ENCODE peak calls at places on chromosomes 13 and 19, in nine cellular contexts. K is tibial artery, C is breast epithelium, Q is foreskin fibroblast, X is body of pancreas, L is IMR-90, S is cardiac fibroblast, J is mucosa of descending colon, Y is fibroblast of pulmonary artery. G is an unnamed sample.

GRCh38 chr19:50500060-50500752 is 10.8 kb downstream of the JOSD2 start:
- DNase-seq in K (no peak), C (no peak), S (no peak), J (no peak), Y (no peak), L (no peak), Q (no peak), X (no peak), G (no peak)

GRCh38 chr13:21139374-21139773 is 37.0 kb downstream of the SKA3 start:
- DNase-seq in Q (no peak), L (no peak), C (no peak), X (peak), S (no peak), K (no peak), J (peak), Y (no peak), G (no peak)

GRCh38 chr13:48126944-48127814 is 32.3 kb upstream of the MED4 start:
- DNase-seq in S (peak), K (peak), Y (peak), Q (peak), J (no peak), X (peak), L (peak), C (no peak), G (peak)

GRCh38 chr13:104592127-104592526 is 1525.9 kb upstream of the SLC10A2 start:
- DNase-seq in C (no peak), Q (peak), J (no peak), K (no peak), S (peak), X (no peak), Y (peak), L (peak), G (peak)

GRCh38 chr19:50434525-50434924 is 1.8 kb downstream of the MYBPC2 start:
- DNase-seq in C (no peak), S (no peak), J (no peak), L (no peak), X (no peak), Q (no peak), K (no peak), Y (no peak), G (no peak)

GRCh38 chr19:43724896-43725295 is 9.0 kb downstream of the IRGC start:
- DNase-seq in K (no peak), C (no peak), L (no peak), S (no peak), Y (no peak), X (no peak), J (no peak), Q (no peak), G (no peak)

GRCh38 chr13:87889241-87889640 is 218.1 kb downstream of the SLITRK5 start:
- DNase-seq in Q (no peak), L (no peak), S (no peak), X (no peak), C (no peak), K (no peak), J (no peak), Y (no peak), G (no peak)

GRCh38 chr13:98706446-98707110 is 45.9 kb downstream of the SLC15A1 start:
- DNase-seq in C (no peak), L (peak), S (no peak), X (no peak), K (no peak), J (no peak), Y (peak), Q (no peak), G (no peak)

GRCh38 chr19:1041835-1042685 is 2.2 kb downstream of the ABCA7 start:
- DNase-seq in K (no peak), X (peak), Y (no peak), Q (no peak), J (peak), S (no peak), L (no peak), C (no peak), G (no peak)

GRCh38 chr19:28428644-28429348 is 784.2 kb downstream of the UQCRFS1 start:
- DNase-seq in Q (no peak), K (no peak), L (no peak), Y (no peak), C (no peak), J (no peak), X (no peak), S (no peak), G (no peak)

GRCh38 chr19:33290956-33291622 is 11.2 kb downstream of the CEBPA start:
- DNase-seq in Q (no peak), X (no peak), C (no peak), Y (no peak), S (no peak), K (no peak), J (peak), L (no peak), G (no peak)

DNA sequence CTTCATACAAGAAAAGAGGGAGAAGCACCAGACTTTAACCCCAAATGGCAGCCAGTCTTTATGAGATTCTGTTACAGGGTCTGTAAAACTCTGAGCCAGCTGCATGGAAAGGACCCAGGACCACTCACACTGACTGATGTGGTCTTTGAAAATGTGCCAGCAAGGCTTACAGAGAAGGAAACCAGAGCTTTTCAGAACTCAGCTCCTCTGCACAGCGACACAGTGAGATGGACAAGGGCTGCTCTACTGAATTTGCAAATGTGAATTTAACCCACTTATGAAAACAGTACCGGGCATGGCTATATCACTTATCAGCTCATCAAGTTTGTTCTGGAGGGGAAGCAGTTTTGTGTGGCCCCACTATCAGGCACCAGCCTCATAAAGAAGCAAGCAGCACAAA is 98.8 kb upstream of the SERP2 start:
- DNase-seq in Q (no peak), K (no peak), J (no peak), L (peak), X (no peak), Y (no peak), S (no peak), C (no peak), G (peak)
- H3K4me3 ChIP-seq in Q (peak), K (peak), J (no peak), L (no peak), X (no peak), Y (no peak), S (no peak), C (peak), G (no peak)

GRCh38 chr19:17125728-17126677 is 50.4 kb downstream of the MYO9B start:
- DNase-seq in Q (no peak), S (peak), X (peak), L (peak), J (peak), K (peak), C (peak), Y (peak), G (no peak)
- H3K4me3 ChIP-seq in Q (no peak), S (no peak), X (no peak), L (no peak), J (no peak), K (peak), C (peak), Y (no peak), G (no peak)

GRCh38 chr13:73975767-73976166 is 158.4 kb downstream of the KLF12 start:
- DNase-seq in J (no peak), L (no peak), Y (no peak), C (no peak), X (no peak), S (no peak), K (no peak), Q (no peak), G (no peak)
- H3K4me3 ChIP-seq in J (no peak), L (no peak), Y (no peak), C (no peak), X (no peak), S (no peak), K (no peak), Q (no peak), G (no peak)

GRCh38 chr13:32964987-32965386 is 51.2 kb upstream of the KL start:
- DNase-seq in Y (no peak), S (no peak), Q (no peak), K (no peak), X (no peak), C (no peak), L (no peak), J (no peak), G (no peak)

DNA sequence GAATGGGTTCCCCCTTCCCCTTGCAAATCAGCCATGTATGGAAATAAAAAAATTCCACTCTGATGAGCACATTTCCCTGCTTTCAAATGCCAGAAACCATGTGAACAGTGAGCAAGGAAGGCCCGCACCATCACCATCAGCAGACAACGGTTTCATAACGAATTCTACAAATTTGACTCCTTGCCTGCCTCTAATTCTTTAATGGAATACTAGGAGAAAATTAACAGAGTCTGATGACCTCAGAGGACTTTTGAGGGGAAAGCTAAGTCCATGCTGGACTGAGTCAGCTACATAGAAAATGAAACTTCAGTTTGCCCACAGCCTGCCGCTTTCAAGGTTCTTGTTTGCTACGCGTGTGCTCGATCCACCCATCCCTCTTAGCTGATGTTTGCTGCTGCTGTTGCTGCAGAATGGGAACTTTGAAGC is 46.7 kb upstream of the KL start:
- DNase-seq in Y (peak), K (no peak), C (no peak), L (peak), J (no peak), S (peak), X (no peak), Q (peak), G (peak)
- H3K4me3 ChIP-seq in Y (no peak), K (peak), C (peak), L (peak), J (no peak), S (peak), X (no peak), Q (peak), G (no peak)

DNA sequence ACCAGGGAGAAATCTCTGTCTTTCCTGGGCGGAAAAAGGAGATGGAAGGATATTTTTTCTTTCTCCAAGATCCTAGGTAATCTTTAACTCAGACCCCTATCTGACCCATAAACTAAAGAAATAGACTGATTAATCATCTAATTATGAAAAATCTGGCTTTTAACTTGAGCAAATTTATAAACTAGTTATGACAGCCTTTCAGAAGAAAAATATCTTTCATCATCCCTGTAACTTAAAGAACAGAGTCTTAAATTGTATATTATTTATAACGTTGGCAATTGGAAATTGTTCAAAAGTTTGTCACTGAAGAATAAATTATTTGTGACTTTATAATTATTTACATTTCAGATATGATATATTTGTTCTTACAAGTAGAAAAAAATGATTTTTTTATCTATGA is 34.4 kb downstream of the SPRY2 start:
- DNase-seq in K (no peak), J (no peak), Q (no peak), L (no peak), X (no peak), C (no peak), S (no peak), Y (no peak), G (no peak)
- H3K4me3 ChIP-seq in K (no peak), J (no peak), Q (no peak), L (no peak), X (no peak), C (no peak), S (no peak), Y (no peak), G (no peak)

GRCh38 chr13:107003911-107004310 is 436.0 kb upstream of the ARGLU1 start:
- DNase-seq in Q (no peak), Y (no peak), C (no peak), L (no peak), X (no peak), K (no peak), S (no peak), J (no peak), G (no peak)
- H3K4me3 ChIP-seq in Q (no peak), Y (no peak), C (no peak), L (no peak), X (no peak), K (no peak), S (no peak), J (no peak), G (no peak)

GRCh38 chr13:78658630-78659449 is at the start of gene OBI1:
- DNase-seq in J (peak), X (peak), C (peak), K (peak), L (peak), Y (peak), S (peak), Q (peak), G (peak)

GRCh38 chr13:78652651-78653050 is 6.3 kb downstream of the OBI1 start:
- DNase-seq in L (no peak), K (no peak), Q (no peak), J (no peak), X (no peak), S (no peak), C (no peak), Y (no peak), G (no peak)

GRCh38 chr13:78657699-78658629 is 991 bp downstream of the OBI1 start:
- DNase-seq in Y (peak), K (no peak), S (peak), C (no peak), L (peak), Q (no peak), X (no peak), J (no peak), G (peak)

GRCh38 chr13:78655007-78655406 is 3.9 kb downstream of the OBI1 start:
- DNase-seq in C (no peak), L (no peak), J (no peak), X (no peak), K (no peak), Q (no peak), Y (no peak), S (no peak), G (no peak)

DNA sequence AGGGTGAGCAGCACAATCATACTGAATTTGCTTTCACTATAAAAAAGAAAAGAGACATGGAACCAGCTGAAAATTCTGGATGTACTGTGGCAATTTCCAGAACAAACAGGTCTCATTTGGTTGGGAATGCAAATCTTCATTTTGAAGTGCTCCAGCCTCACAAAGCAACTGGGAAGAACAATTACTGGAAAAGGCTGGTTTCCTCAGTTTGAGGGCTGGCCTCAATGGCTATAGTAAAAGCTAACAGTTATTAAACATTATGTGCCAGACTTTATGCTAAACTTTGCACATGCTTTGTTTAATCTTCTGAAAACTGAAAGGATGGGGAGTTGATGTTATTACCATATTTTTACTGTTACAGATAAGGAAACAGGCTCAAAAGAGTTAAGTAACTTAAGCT is 3.0 kb downstream of the OBI1 start:
- DNase-seq in L (no peak), K (no peak), Q (no peak), X (no peak), Y (no peak), S (no peak), J (no peak), C (no peak), G (no peak)
- H3K4me3 ChIP-seq in L (no peak), K (no peak), Q (no peak), X (no peak), Y (no peak), S (no peak), J (no peak), C (no peak), G (no peak)

DNA sequence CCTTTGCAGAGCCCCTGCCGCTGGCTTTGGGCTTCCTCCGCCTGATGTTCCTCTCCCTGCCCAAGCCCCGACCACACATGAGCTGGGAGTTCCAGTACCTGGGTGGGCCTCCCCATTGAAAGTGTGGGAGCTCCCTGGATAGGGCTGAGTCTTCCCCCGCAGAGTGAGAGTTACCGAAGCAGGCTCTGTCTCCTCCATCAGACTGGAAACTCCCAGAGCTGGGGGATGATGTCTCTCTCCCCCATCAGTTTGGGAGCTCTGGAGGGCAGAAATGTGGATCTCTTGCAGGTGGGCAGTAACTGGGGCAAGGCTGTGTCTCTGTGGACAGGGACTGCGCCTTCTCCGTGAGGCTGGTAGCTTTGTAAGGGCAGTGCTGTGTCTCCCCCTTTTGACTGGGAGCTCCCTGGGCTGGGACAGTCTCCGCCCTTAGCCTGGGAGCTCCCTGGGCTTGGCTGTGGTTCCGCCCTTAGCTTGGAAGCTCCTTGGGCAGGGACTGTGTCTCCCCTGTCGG is 767 bp downstream of the DCAF15 start:
- DNase-seq in X (no peak), Y (peak), C (no peak), S (peak), J (peak), Q (peak), K (no peak), L (peak), G (peak)
- H3K4me3 ChIP-seq in X (peak), Y (peak), C (peak), S (peak), J (peak), Q (peak), K (peak), L (peak), G (peak)

DNA sequence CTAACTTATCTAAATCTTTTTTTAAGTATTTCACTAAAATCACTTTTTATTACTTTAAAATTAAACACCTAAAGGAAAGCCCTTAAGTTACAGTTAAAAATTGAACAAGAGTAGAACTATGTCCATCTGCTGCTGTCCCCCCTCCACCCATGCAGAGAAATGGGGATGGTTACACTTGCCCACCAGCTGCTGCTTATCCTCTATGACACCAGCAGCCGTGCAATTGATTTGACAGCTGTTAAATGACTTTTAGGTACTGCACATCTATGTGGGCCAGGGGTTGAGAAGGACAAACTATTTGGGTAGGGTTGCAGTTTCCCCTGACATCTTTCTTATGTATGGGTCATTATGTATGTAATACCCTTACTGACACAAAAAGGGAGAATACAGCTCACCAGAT is 77.2 kb downstream of the TBC1D4 start:
- DNase-seq in L (no peak), S (no peak), Q (no peak), Y (no peak), K (no peak), X (no peak), J (no peak), C (no peak), G (no peak)
- H3K4me3 ChIP-seq in L (no peak), S (no peak), Q (no peak), Y (no peak), K (no peak), X (no peak), J (no peak), C (no peak), G (no peak)

DNA sequence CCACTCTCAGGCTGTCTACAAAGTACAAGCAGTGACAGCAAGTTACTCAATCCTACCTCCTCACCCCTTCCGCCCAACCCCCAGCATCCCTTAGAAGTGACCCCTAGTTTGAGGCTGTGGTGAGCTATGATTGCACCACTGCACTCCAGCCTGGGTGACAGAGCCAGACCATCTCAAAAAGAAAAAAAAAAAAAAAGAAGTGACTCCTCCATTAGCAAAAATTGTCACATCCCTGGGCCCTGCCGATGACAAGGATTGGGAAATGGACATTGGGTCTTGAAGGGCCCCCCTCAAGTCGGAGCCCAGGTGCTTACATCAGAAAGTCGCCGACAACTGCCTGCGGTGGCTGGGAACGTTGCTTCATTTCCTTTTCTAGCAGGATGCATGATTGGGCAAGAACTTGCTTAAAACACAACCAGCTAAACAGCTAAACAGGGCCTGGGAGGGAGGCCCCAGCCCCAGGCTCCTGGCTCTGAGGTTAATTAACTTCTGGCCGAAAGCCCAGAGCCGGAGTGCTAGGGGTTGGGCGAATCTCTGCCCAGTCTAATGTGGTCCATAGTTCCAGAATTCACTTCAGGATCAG is 15.3 kb downstream of the RAB3D start:
- DNase-seq in L (peak), S (peak), Q (peak), J (peak), Y (peak), X (peak), C (peak), K (peak), G (peak)
- H3K4me3 ChIP-seq in L (no peak), S (peak), Q (peak), J (no peak), Y (no peak), X (no peak), C (peak), K (no peak), G (no peak)

G was measured in astrocyte of the spinal cord.